ENCODE peak calls at places on chromosomes 2 and 18, in six cellular contexts. M is K562, T is fibroblast of lung, P is hepatocyte, R is astrocyte, D is IMR-90. J is an unnamed sample.

GRCh38 chr2:144359684-144360083 is 160.2 kb downstream of the ZEB2 start:
- DNase-seq in R (no peak), D (no peak), M (no peak), P (no peak), T (no peak), J (no peak)

GRCh38 chr2:107585851-107586250 is 240.8 kb upstream of the RGPD4 start:
- DNase-seq in P (no peak), R (peak), D (peak), M (no peak), T (peak), J (no peak)

GRCh38 chr2:43075054-43075593 is 151.3 kb downstream of the ZFP36L2 start:
- DNase-seq in P (peak), R (peak), M (no peak), T (peak), D (peak), J (peak)

GRCh38 chr2:12543452-12544220 is 173.1 kb upstream of the TRIB2 start:
- DNase-seq in P (no peak), T (no peak), D (no peak), M (no peak), R (no peak), J (no peak)

GRCh38 chr18:76368976-76369375 is 126.1 kb downstream of the ZNF516 start:
- DNase-seq in T (no peak), R (no peak), D (no peak), M (no peak), P (no peak), J (no peak)

GRCh38 chr18:79344208-79344581 is 51.5 kb upstream of the NFATC1 start:
- DNase-seq in P (no peak), M (no peak), R (no peak), D (no peak), T (no peak), J (no peak)

GRCh38 chr18:13809521-13810252 is 14.3 kb upstream of the MC5R start:
- DNase-seq in P (no peak), T (no peak), R (no peak), M (no peak), D (no peak), J (no peak)

GRCh38 chr2:47900857-47901256 is 5.4 kb downstream of the FBXO11 start:
- DNase-seq in P (no peak), R (no peak), D (no peak), M (no peak), T (no peak), J (no peak)

GRCh38 chr2:237877576-237878307 is 18.3 kb downstream of the RAMP1 start:
- DNase-seq in R (no peak), P (no peak), M (no peak), D (no peak), T (no peak), J (no peak)

GRCh38 chr2:197138513-197138912 is 172.1 kb downstream of the ANKRD44 start:
- DNase-seq in D (no peak), P (no peak), M (no peak), R (no peak), T (no peak), J (no peak)

GRCh38 chr2:105034170-105034569 is 3.7 kb upstream of the MRPS9 start:
- DNase-seq in D (peak), T (no peak), R (no peak), P (no peak), M (no peak), J (no peak)

GRCh38 chr2:10864888-10865551 is 46.7 kb upstream of the KCNF1 start:
- DNase-seq in T (no peak), P (no peak), D (no peak), M (no peak), R (no peak), J (no peak)

GRCh38 chr2:107932986-107933385 is 53.3 kb upstream of the SLC5A7 start:
- DNase-seq in T (no peak), M (no peak), D (peak), P (peak), R (no peak), J (no peak)

GRCh38 chr2:85753525-85754312 is at the start of gene ATOH8:
- DNase-seq in T (peak), R (peak), M (peak), P (peak), D (peak), J (peak)

GRCh38 chr18:615773-616172 is 19.0 kb downstream of the CLUL1 start:
- DNase-seq in M (no peak), D (no peak), P (no peak), R (no peak), T (peak), J (peak)

GRCh38 chr2:165440367-165440766 is 29.1 kb upstream of the CSRNP3 start:
- DNase-seq in T (peak), M (no peak), R (peak), P (peak), D (peak), J (no peak)

GRCh38 chr2:199085201-199085750 is 372.5 kb downstream of the SATB2 start:
- DNase-seq in T (peak), D (no peak), R (peak), P (no peak), M (no peak), J (no peak)

GRCh38 chr2:47631840-47632398 is 151.0 kb upstream of the MSH6 start:
- DNase-seq in P (peak), T (peak), R (peak), D (peak), M (no peak), J (peak)

GRCh38 chr2:2057125-2057721 is 273.9 kb downstream of the MYT1L start:
- DNase-seq in T (peak), M (peak), R (peak), P (peak), D (no peak), J (no peak)

GRCh38 chr2:233850745-233851144 is 3.6 kb downstream of the HJURP start:
- DNase-seq in P (no peak), T (no peak), R (no peak), D (no peak), M (no peak), J (peak)

GRCh38 chr18:9811978-9812377 is 73.8 kb upstream of the TXNDC2 start:
- DNase-seq in T (no peak), D (no peak), R (no peak), M (peak), P (no peak), J (no peak)

GRCh38 chr18:42137671-42138375 is 182.8 kb downstream of the PIK3C3 start:
- DNase-seq in R (no peak), T (no peak), M (no peak), P (no peak), D (no peak), J (no peak)

GRCh38 chr18:59268722-59269562 is 4.3 kb downstream of the RAX start:
- DNase-seq in D (no peak), R (no peak), P (peak), M (peak), T (no peak), J (peak)

GRCh38 chr2:236769981-236770671 is 200.5 kb downstream of the ACKR3 start:
- DNase-seq in P (peak), T (peak), D (peak), R (peak), M (no peak), J (peak)

GRCh38 chr2:85975581-85975980 is 86.8 kb upstream of the ST3GAL5 start:
- DNase-seq in M (no peak), D (no peak), R (no peak), T (no peak), P (no peak), J (no peak)

GRCh38 chr18:39842042-39842791 is 2112.8 kb upstream of the PIK3C3 start:
- DNase-seq in D (no peak), P (no peak), R (no peak), T (no peak), M (no peak), J (peak)

GRCh38 chr2:105324732-105325131 is 4.8 kb downstream of the TGFBRAP1 start:
- DNase-seq in T (peak), M (no peak), R (peak), P (peak), D (peak), J (peak)

GRCh38 chr2:120675460-120676130 is 60.1 kb upstream of the GLI2 start:
- DNase-seq in M (peak), D (peak), P (peak), R (peak), T (no peak), J (peak)

GRCh38 chr18:58256316-58257080 is 212.5 kb downstream of the NEDD4L start:
- DNase-seq in T (no peak), M (no peak), P (no peak), D (no peak), R (no peak), J (no peak)

GRCh38 chr18:70377857-70378701 is 89.2 kb downstream of the SOCS6 start:
- DNase-seq in R (no peak), M (peak), T (no peak), P (no peak), D (no peak), J (no peak)

GRCh38 chr2:40173276-40173675 is 278.6 kb downstream of the SLC8A1 start:
- DNase-seq in P (no peak), M (no peak), D (peak), R (peak), T (peak), J (peak)

GRCh38 chr2:216318470-216318869 is 53.8 kb downstream of the MARCHF4 start:
- DNase-seq in R (no peak), M (no peak), D (no peak), P (no peak), T (no peak), J (no peak)

GRCh38 chr18:23141022-23141999 is 6.0 kb downstream of the CABLES1 start:
- DNase-seq in R (no peak), D (no peak), T (no peak), P (peak), M (no peak), J (no peak)

GRCh38 chr2:11745613-11746375 is 638 bp upstream of the LPIN1 start:
- DNase-seq in M (no peak), T (no peak), P (no peak), R (no peak), D (no peak), J (peak)

GRCh38 chr2:145595296-145595695 is 1075.4 kb upstream of the ZEB2 start:
- DNase-seq in D (no peak), T (peak), R (peak), M (no peak), P (no peak), J (no peak)

GRCh38 chr2:116952254-116952653 is 862.2 kb upstream of the DDX18 start:
- DNase-seq in P (peak), T (no peak), R (no peak), M (no peak), D (no peak), J (no peak)

GRCh38 chr2:122236152-122236892 is 480.9 kb downstream of the TSN start:
- DNase-seq in D (no peak), M (no peak), R (no peak), T (peak), P (no peak), J (no peak)

GRCh38 chr2:120228503-120228902 is 5.3 kb upstream of the TMEM185B start:
- DNase-seq in M (no peak), R (no peak), D (no peak), T (no peak), P (no peak), J (no peak)

GRCh38 chr2:20567159-20567925 is 83.6 kb downstream of the HS1BP3 start:
- DNase-seq in R (no peak), P (no peak), M (no peak), D (no peak), T (no peak), J (peak)

GRCh38 chr2:27262379-27263286 is at the start of gene SLC30A3:
- DNase-seq in R (no peak), T (no peak), P (peak), D (no peak), M (peak), J (peak)
- H2AFZ ChIP-seq in R (peak), T (no peak), P (peak), D (peak), M (peak), J (no peak)

GRCh38 chr2:128324897-128325410 is 6.3 kb upstream of the HS6ST1 start:
- DNase-seq in D (no peak), R (no peak), P (no peak), M (no peak), T (no peak), J (peak)
- H2AFZ ChIP-seq in D (no peak), R (no peak), P (no peak), M (no peak), T (no peak), J (no peak)

GRCh38 chr2:64836566-64836965 is 152.6 kb upstream of the SLC1A4 start:
- DNase-seq in T (no peak), D (no peak), M (no peak), R (no peak), P (no peak), J (no peak)
- H2AFZ ChIP-seq in T (no peak), D (peak), M (peak), R (no peak), P (no peak), J (no peak)

GRCh38 chr2:98436734-98437133 is 7.9 kb upstream of the INPP4A start:
- DNase-seq in D (no peak), R (no peak), M (no peak), T (no peak), P (no peak), J (no peak)

GRCh38 chr2:98441706-98442450 is 2.8 kb upstream of the INPP4A start:
- DNase-seq in T (no peak), R (no peak), D (no peak), P (no peak), M (no peak), J (no peak)

GRCh38 chr2:98434492-98434891 is 10.2 kb upstream of the INPP4A start:
- DNase-seq in D (no peak), R (no peak), M (no peak), P (no peak), T (no peak), J (no peak)

GRCh38 chr2:98442488-98442887 is 2.2 kb upstream of the INPP4A start:
- DNase-seq in D (no peak), P (no peak), T (no peak), M (no peak), R (no peak), J (no peak)

GRCh38 chr2:98438190-98439133 is 6.2 kb upstream of the INPP4A start:
- DNase-seq in M (no peak), P (no peak), D (no peak), T (no peak), R (no peak), J (no peak)
- H2AFZ ChIP-seq in M (no peak), P (no peak), D (no peak), T (no peak), R (no peak), J (no peak)

J was measured in osteoblast.